ENCODE peak calls at places on chromosomes 5 and 9, in eight cellular contexts. I is kidney tubule cell, O is Daoy, Q is neural crest cell, B is left cardiac atrium, S is hepatocyte, T is iPS-NIHi11, J is osteocyte. Y is an unnamed sample.

GRCh38 chr9:35675732-35676392 is 2.1 kb downstream of the CA9 start:
- DNase-seq in I (no peak), O (no peak), Q (peak; percentile 90), B (peak; percentile 58), S (peak; percentile 82), T (peak; percentile 95), J (peak; percentile 88), Y (peak; percentile 48)

GRCh38 chr5:145991044-145991575 is 54.7 kb downstream of the SH3RF2 start:
- DNase-seq in I (peak; percentile 57), O (peak; percentile 23), Q (no peak), B (no peak), S (no peak), T (no peak), J (no peak), Y (no peak)

GRCh38 chr5:63959177-63959982 is 2.9 kb downstream of the HTR1A start:
- DNase-seq in I (peak; percentile 35), O (no peak), Q (peak; percentile 35), B (no peak), S (peak; percentile 76), T (peak; percentile 67), J (no peak), Y (no peak)

GRCh38 chr5:127072861-127073846 is at the start of gene C5orf63:
- DNase-seq in I (peak; percentile 78), O (peak; percentile 74), Q (no peak), B (peak; percentile 69), S (no peak), T (peak; percentile 55), J (no peak), Y (peak; percentile 40)

GRCh38 chr5:91092859-91093843 is 290.0 kb downstream of the ARRDC3 start:
- DNase-seq in I (no peak), O (no peak), Q (no peak), B (no peak), S (peak; percentile 14), T (no peak), J (no peak), Y (no peak)

GRCh38 chr9:14175778-14176177 is 138.2 kb downstream of the NFIB start:
- DNase-seq in I (no peak), O (no peak), Q (no peak), B (no peak), S (no peak), T (no peak), J (no peak), Y (no peak)

GRCh38 chr9:79651251-79651795 is 79.6 kb downstream of the TLE4 start:
- DNase-seq in I (no peak), O (no peak), Q (no peak), B (no peak), S (no peak), T (no peak), J (no peak), Y (no peak)

GRCh38 chr5:105752801-105753200 is 1917.9 kb downstream of the EFNA5 start:
- DNase-seq in I (no peak), O (no peak), Q (no peak), B (no peak), S (no peak), T (no peak), J (no peak), Y (no peak)

GRCh38 chr5:176533894-176534611 is 3.1 kb downstream of the RNF44 start:
- DNase-seq in I (peak; percentile 53), O (no peak), Q (no peak), B (no peak), S (no peak), T (peak; percentile 35), J (no peak), Y (peak; percentile 35)

GRCh38 chr9:114123031-114123977 is 24.2 kb upstream of the KIF12 start:
- DNase-seq in I (no peak), O (no peak), Q (no peak), B (no peak), S (no peak), T (no peak), J (no peak), Y (no peak)

GRCh38 chr5:1105350-1106265 is 6.3 kb downstream of the SLC12A7 start:
- DNase-seq in I (peak; percentile 84), O (no peak), Q (no peak), B (no peak), S (peak; percentile 87), T (no peak), J (no peak), Y (no peak)

GRCh38 chr5:78060421-78060820 is 234.1 kb downstream of the AP3B1 start:
- DNase-seq in I (peak; percentile 4), O (no peak), Q (no peak), B (no peak), S (no peak), T (no peak), J (no peak), Y (no peak)

GRCh38 chr9:32011049-32011448 is 373.4 kb upstream of the ACO1 start:
- DNase-seq in I (no peak), O (no peak), Q (no peak), B (no peak), S (no peak), T (no peak), J (no peak), Y (no peak)

GRCh38 chr5:56910123-56910951 is 941 bp downstream of the SETD9 start:
- DNase-seq in I (no peak), O (peak; percentile 67), Q (no peak), B (peak; percentile 51), S (no peak), T (no peak), J (no peak), Y (no peak)

GRCh38 chr9:6382681-6383080 is 30.3 kb upstream of the UHRF2 start:
- DNase-seq in I (no peak), O (no peak), Q (no peak), B (no peak), S (no peak), T (no peak), J (no peak), Y (no peak)

GRCh38 chr9:38008168-38009034 is 60.6 kb downstream of the SHB start:
- DNase-seq in I (peak; percentile 98), O (peak; percentile 97), Q (peak; percentile 28), B (peak; percentile 70), S (peak; percentile 85), T (peak; percentile 64), J (no peak), Y (no peak)

GRCh38 chr5:75640395-75640794 is 29.1 kb downstream of the ANKDD1B start:
- DNase-seq in I (peak; percentile 89), O (peak; percentile 67), Q (no peak), B (no peak), S (no peak), T (no peak), J (no peak), Y (no peak)

GRCh38 chr9:136081113-136081825 is 13.8 kb downstream of the NACC2 start:
- DNase-seq in I (no peak), O (peak; percentile 5), Q (no peak), B (no peak), S (no peak), T (no peak), J (no peak), Y (no peak)